ENCODE peak calls at places on chromosome 2, in five cellular contexts. U is SK-N-SH, O is HEK293T, Y is K562, M is HepG2. L is an unnamed sample.

GRCh38 chr2:228522276-228522675 is 340.8 kb upstream of the SPHKAP start:
- DNase-seq in M (no peak), U (no peak), O (no peak), Y (no peak), L (no peak)

GRCh38 chr2:239466046-239466754 is 65.4 kb upstream of the HDAC4 start:
- DNase-seq in M (no peak), Y (no peak), U (no peak), O (no peak), L (no peak)

GRCh38 chr2:73172963-73173362 is 29.4 kb upstream of the NOTO start:
- DNase-seq in U (no peak), O (no peak), M (no peak), Y (no peak), L (no peak)

GRCh38 chr2:201234167-201235139 is 25.9 kb upstream of the CASP8 start:
- DNase-seq in O (no peak), U (no peak), M (no peak), Y (no peak), L (no peak)

GRCh38 chr2:14702258-14702657 is 69.7 kb downstream of the LRATD1 start:
- DNase-seq in Y (no peak), O (no peak), U (no peak), M (no peak), L (no peak)

GRCh38 chr2:5981241-5982055 is 289.3 kb downstream of the SOX11 start:
- DNase-seq in U (peak), Y (no peak), M (no peak), O (no peak), L (no peak)

GRCh38 chr2:119849838-119850565 is 90.3 kb downstream of the PTPN4 start:
- DNase-seq in Y (no peak), M (no peak), O (no peak), U (no peak), L (no peak)

GRCh38 chr2:159091381-159091780 is 122.9 kb downstream of the TANC1 start:
- DNase-seq in M (no peak), Y (no peak), U (no peak), O (no peak), L (no peak)

GRCh38 chr2:126770466-126770865 is 114.5 kb downstream of the GYPC start:
- DNase-seq in Y (no peak), M (no peak), O (no peak), U (no peak), L (no peak)

GRCh38 chr2:195672674-195673073 is 15.6 kb downstream of the SLC39A10 start:
- DNase-seq in U (no peak), M (no peak), Y (peak), O (no peak), L (no peak)

GRCh38 chr2:161208527-161209139 is 48.4 kb downstream of the TANK start:
- DNase-seq in Y (peak), U (no peak), M (peak), O (no peak), L (no peak)

GRCh38 chr2:13770279-13770678 is 862.2 kb upstream of the LRATD1 start:
- DNase-seq in O (no peak), Y (no peak), M (no peak), U (no peak), L (no peak)

GRCh38 chr2:96685592-96686459 is 43.3 kb downstream of the FER1L5 start:
- DNase-seq in U (peak), O (peak), Y (peak), M (peak), L (no peak)

GRCh38 chr2:79750321-79750720 is 237.5 kb downstream of the CTNNA2 start:
- DNase-seq in O (no peak), Y (no peak), U (no peak), M (no peak), L (no peak)

GRCh38 chr2:126900646-126901319 is 2.1 kb downstream of the TEX51 start:
- DNase-seq in Y (no peak), O (no peak), M (no peak), U (no peak), L (no peak)

GRCh38 chr2:241359481-241360045 is 3.5 kb downstream of the FARP2 start:
- DNase-seq in U (no peak), Y (no peak), O (no peak), M (peak), L (no peak)

GRCh38 chr2:223797811-223798721 is 39.3 kb downstream of the AP1S3 start:
- DNase-seq in O (no peak), M (peak), Y (no peak), U (peak), L (peak)

GRCh38 chr2:209423562-209424541 is at the start of gene MAP2:
- DNase-seq in Y (peak), U (peak), M (peak), O (peak), L (no peak)

GRCh38 chr2:230134496-230135073 is 65.9 kb upstream of the SLC16A14 start:
- DNase-seq in Y (no peak), U (no peak), M (no peak), O (no peak), L (no peak)

GRCh38 chr2:197514754-197515153 is 1.1 kb upstream of the MOB4 start:
- DNase-seq in Y (no peak), U (peak), M (no peak), O (no peak), L (no peak)

GRCh38 chr2:88452151-88452851 is at the start of gene FOXI3:
- DNase-seq in O (peak), U (peak), M (no peak), Y (no peak), L (no peak)

GRCh38 chr2:40723194-40723593 is 271.3 kb upstream of the SLC8A1 start:
- DNase-seq in Y (no peak), U (no peak), O (no peak), M (no peak), L (no peak)

GRCh38 chr2:30262716-30263309 is 31.5 kb downstream of the LBH start:
- DNase-seq in U (no peak), O (no peak), Y (no peak), M (no peak), L (no peak)

GRCh38 chr2:191645807-191646611 is 31.9 kb upstream of the NABP1 start:
- DNase-seq in O (no peak), M (no peak), Y (no peak), U (peak), L (no peak)

GRCh38 chr2:42984617-42985016 is 192.2 kb upstream of the HAAO start:
- DNase-seq in U (peak), M (no peak), O (no peak), Y (no peak), L (no peak)

GRCh38 chr2:157751462-157752058 is 122.9 kb upstream of the ACVR1C start:
- DNase-seq in U (no peak), O (no peak), Y (peak), M (peak), L (peak)

GRCh38 chr2:23489471-23490400 is 104.8 kb downstream of the KLHL29 start:
- DNase-seq in O (no peak), M (no peak), Y (no peak), U (no peak), L (no peak)
- TF ChIP-seq FOXM1 in O (no peak), M (no peak), Y (no peak), U (no peak), L (no peak)

DNA sequence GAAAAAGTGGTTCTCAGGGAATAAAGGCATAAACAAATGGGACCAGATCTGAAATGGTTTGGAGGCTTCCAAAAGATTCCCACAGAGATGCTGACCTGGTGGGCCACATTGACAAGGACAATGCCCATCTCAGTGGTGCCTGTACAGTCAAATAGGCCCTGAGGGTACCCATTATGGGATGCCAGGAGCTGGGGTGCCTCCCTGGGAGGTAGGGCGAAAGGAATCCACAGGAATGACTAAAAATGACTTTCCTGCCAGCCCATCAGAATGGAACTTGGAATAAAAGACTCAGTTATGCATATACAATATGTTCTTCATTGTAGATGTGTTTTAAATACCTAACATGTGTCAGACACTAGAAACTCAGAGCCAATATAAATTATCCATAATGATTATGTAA is 248.5 kb downstream of the RNF144A start:
- DNase-seq in Y (no peak), O (no peak), U (no peak), M (no peak), L (no peak)
- TF ChIP-seq FOXM1 in Y (no peak), O (no peak), U (no peak), M (no peak), L (no peak)

DNA sequence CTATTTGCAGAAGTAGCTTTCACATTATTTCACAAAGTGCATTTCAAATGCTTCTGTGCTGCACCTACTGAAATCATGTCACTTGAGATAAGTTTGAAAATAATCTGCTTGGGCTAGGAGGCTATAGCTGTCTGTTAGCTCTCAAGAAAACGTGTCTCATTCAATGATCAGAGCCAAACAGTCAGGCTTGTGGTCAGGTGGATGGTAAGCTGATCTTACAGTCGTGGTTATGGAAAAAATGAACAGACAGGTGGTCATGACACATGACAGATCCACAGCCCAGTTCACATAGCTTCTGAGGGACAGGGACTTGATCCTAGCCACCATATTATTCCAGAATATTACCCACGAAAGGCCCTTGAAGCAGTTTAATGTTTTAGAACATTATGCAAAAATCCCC is 26.5 kb upstream of the RFX8 start:
- DNase-seq in Y (no peak), M (no peak), O (no peak), U (no peak), L (no peak)
- TF ChIP-seq FOXM1 in Y (no peak), M (no peak), O (no peak), U (no peak), L (no peak)

DNA sequence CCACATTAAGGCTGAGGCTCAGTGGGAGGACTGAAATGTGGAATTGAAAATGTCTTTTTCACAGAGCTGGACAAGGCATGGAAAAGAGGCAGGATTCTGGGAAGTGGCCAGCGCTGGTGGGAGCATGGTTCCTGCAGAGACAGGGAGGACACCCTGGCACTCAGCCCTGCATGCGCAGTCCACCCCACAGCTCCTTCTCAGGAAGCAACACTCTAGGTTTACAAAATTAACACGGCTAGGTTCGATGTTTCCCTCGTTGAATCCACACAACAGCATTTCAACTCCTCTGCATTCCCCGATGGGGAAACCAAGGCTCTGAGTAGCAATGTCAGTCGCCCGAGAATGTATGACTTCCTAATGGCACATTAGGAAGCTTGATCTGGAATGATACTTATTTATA is 158.2 kb upstream of the FHL2 start:
- DNase-seq in U (no peak), M (no peak), Y (no peak), O (no peak), L (no peak)
- TF ChIP-seq FOXM1 in U (no peak), M (no peak), Y (no peak), O (no peak), L (no peak)

DNA sequence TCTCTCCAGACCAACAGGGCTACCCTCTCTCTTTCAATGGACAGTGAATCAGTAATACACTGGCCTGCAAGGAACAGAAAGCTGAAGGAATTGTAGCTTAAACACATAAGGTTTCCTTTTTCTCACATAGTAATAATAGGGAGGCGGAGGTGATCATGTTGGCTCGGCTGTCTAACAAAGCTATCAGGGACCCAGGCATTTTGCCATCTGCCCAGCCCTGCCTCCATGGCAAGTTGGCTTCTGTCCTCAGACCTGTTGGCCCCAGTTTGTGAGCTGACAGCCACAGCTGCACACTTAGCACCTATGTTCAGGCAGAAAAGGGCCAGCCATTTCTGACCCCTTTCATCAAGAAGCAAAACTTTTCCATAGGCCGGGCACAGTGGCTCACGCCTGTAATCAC is 2.0 kb upstream of the CHRNG start:
- DNase-seq in Y (no peak), M (no peak), O (no peak), U (no peak), L (no peak)
- TF ChIP-seq FOXM1 in Y (no peak), M (no peak), O (no peak), U (no peak), L (no peak)

GRCh38 chr2:99613992-99614391 is 124.2 kb upstream of the REV1 start:
- DNase-seq in M (no peak), U (no peak), Y (no peak), O (peak), L (no peak)
- TF ChIP-seq FOXM1 in M (no peak), U (no peak), Y (no peak), O (no peak), L (no peak)

DNA sequence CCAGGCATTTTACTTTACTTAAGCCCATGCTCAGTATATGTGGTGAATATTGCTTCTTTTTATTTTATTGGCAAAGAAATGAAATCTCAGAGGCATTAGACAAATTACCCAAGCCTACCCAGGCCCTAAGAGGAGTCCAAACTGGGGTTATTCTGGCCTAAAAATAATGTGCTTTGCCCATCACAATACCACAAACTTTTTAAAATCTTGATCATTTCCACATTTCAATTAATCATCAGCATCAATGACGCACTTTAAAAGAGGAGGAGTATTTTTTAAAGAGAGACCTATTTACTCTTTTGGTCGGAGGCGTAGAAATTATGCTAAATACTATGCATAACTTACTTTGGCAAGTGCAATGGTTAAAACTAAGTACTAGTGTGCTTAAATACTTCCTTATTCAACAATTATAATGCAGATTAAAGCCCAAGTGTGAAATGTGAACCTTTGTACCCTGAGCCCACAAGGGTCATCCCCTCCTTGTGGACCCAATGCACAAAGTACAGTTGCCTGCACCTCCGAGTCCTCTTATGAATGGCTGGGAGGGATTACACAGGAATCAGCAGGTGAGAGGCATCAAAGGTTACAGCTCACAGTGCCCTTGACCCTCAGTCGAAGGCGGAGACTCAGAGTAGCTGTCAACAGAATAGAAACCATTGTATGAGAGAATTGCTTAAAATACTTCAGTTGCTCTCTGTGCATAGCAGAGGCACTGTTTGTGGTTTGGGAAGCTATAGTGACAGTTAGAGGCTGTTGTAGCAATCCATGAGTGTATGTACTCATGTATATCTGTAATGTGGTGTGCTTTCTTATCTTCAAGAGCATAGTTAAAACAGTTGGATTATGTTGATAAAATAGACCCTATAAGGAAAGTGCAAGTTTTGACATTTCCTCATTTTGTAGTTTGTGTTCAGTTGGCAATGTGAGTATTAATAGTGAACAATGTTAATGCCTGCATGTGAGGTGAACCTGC is 151.7 kb upstream of the ITGA4 start:
- DNase-seq in O (no peak), M (peak), U (no peak), Y (no peak), L (peak)
- TF ChIP-seq FOXM1 in O (no peak), M (no peak), U (no peak), Y (no peak), L (peak)

DNA sequence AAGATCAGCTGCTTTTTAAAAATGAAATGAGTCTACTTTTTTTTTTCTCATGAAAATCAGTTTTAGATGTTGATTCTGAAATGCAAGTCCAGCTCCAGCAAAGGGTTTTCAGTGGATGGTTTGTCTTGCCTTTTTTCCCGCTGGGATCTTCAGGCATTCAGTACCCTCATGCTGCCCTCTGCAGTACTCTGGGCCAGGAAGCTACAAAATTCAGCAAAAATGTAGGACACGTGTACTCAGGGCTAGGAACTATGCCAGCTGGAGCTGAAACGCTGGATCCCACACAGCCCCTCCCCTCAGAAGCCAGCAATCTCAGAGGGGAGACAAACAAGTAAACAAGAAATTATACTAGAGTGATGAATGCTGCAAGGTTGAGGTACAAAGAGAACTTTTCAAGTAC is 97.3 kb downstream of the MMADHC start:
- DNase-seq in Y (no peak), U (peak), M (no peak), O (no peak), L (no peak)
- TF ChIP-seq FOXM1 in Y (no peak), U (no peak), M (no peak), O (no peak), L (no peak)

GRCh38 chr2:1867141-1867540 is 122.8 kb upstream of the PXDN start:
- DNase-seq in O (no peak), M (no peak), Y (no peak), U (no peak), L (no peak)

GRCh38 chr2:1869987-1870386 is 125.7 kb upstream of the PXDN start:
- DNase-seq in U (no peak), Y (no peak), M (no peak), O (no peak), L (no peak)

GRCh38 chr2:1868683-1869141 is 124.4 kb upstream of the PXDN start:
- DNase-seq in O (no peak), Y (no peak), M (no peak), U (peak), L (no peak)

GRCh38 chr2:1871171-1871570 is 126.9 kb upstream of the PXDN start:
- DNase-seq in U (no peak), M (no peak), Y (no peak), O (no peak), L (no peak)

DNA sequence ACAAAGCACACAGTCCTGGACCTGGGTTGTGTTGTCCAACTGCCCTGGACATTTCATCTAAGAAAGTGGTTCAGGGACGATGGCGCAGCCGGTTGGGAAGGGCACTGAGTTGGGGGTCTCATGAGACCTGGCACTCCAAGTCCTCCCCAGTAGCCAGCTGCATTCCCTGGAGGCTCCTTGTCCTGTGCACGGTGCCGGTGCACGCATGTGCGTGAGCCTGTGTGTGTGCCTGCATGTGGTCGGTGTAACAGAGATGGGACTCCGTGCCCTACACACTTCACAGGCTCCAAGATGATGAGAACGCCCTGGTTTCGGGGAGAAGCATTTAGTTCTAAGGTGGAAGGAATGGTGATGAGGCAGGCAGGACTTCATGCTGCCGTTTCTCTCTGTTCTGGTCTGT is 124.9 kb upstream of the PXDN start:
- DNase-seq in M (no peak), U (no peak), Y (no peak), O (no peak), L (no peak)
- TF ChIP-seq FOXM1 in M (no peak), U (no peak), Y (no peak), O (no peak), L (no peak)

GRCh38 chr2:181823405-181823804 is 68.1 kb upstream of the ITPRID2 start:
- DNase-seq in Y (no peak), U (no peak), O (no peak), M (no peak), L (no peak)
- TF ChIP-seq FOXM1 in Y (no peak), U (no peak), O (no peak), M (no peak), L (no peak)